ENCODE peak calls at places on chromosomes 5 and 9, in ten cellular contexts. A is sigmoid colon; H is heart right ventricle; M is tibial artery; T is psoas muscle; V is effector memory CD4-positive, alpha-beta T cell; R is AG04449; D is IMR-90; P is uterus; Y is RWPE2. X is an unnamed sample.

GRCh38 chr9:36759141-36759540 is 186.4 kb downstream of the MELK start:
- DNase-seq in A (no peak), H (no peak), M (no peak), T (no peak), V (no peak), R (no peak), D (no peak), P (no peak), Y (no peak), X (no peak)

GRCh38 chr5:134450374-134450773 is 38.7 kb upstream of the CDKN2AIPNL start:
- DNase-seq in A (peak; percentile 19), H (no peak), M (no peak), T (no peak), V (no peak), R (no peak), D (no peak), P (no peak), Y (peak; percentile 21), X (no peak)

GRCh38 chr9:130143279-130143893 is 28.8 kb upstream of the NCS1 start:
- DNase-seq in A (no peak), H (no peak), M (no peak), T (no peak), V (no peak), R (no peak), D (no peak), P (no peak), Y (no peak), X (no peak)

GRCh38 chr9:85610074-85610855 is 131.5 kb downstream of the AGTPBP1 start:
- DNase-seq in A (no peak), H (peak; percentile 57), M (no peak), T (no peak), V (peak; percentile 26), R (peak; percentile 44), D (peak; percentile 82), P (no peak), Y (no peak), X (peak; percentile 61)

GRCh38 chr5:9454012-9454481 is 91.8 kb downstream of the SEMA5A start:
- DNase-seq in A (no peak), H (no peak), M (no peak), T (no peak), V (no peak), R (no peak), D (no peak), P (no peak), Y (no peak), X (no peak)

GRCh38 chr5:34691326-34691725 is 35.2 kb downstream of the RAI14 start:
- DNase-seq in A (no peak), H (no peak), M (no peak), T (no peak), V (no peak), R (no peak), D (no peak), P (no peak), Y (no peak), X (peak; percentile 41)

GRCh38 chr5:65100846-65101678 is 332.3 kb downstream of the CWC27 start:
- DNase-seq in A (no peak), H (peak; percentile 59), M (peak; percentile 79), T (peak; percentile 37), V (no peak), R (no peak), D (peak; percentile 86), P (peak; percentile 35), Y (no peak), X (peak; percentile 64)

GRCh38 chr9:91198405-91198804 is 163.3 kb downstream of the AUH start:
- DNase-seq in A (no peak), H (no peak), M (no peak), T (no peak), V (no peak), R (no peak), D (no peak), P (no peak), Y (no peak), X (no peak)

GRCh38 chr9:91191443-91192378 is 170.0 kb downstream of the AUH start:
- DNase-seq in A (no peak), H (no peak), M (no peak), T (no peak), V (no peak), R (no peak), D (no peak), P (no peak), Y (no peak), X (no peak)

GRCh38 chr9:129823163-129823933 is 588 bp downstream of the TOR1A start:
- DNase-seq in A (no peak), H (no peak), M (no peak), T (no peak), V (no peak), R (no peak), D (peak; percentile 27), P (no peak), Y (no peak), X (no peak)

GRCh38 chr5:33231214-33231710 is 209.5 kb upstream of the TARS1 start:
- DNase-seq in A (no peak), H (no peak), M (no peak), T (no peak), V (no peak), R (no peak), D (peak; percentile 4), P (no peak), Y (no peak), X (no peak)

GRCh38 chr5:133114933-133115310 is 63.1 kb downstream of the HSPA4 start:
- DNase-seq in A (no peak), H (no peak), M (no peak), T (no peak), V (no peak), R (no peak), D (no peak), P (no peak), Y (no peak), X (no peak)

GRCh38 chr5:19975795-19976194 is 12.2 kb downstream of the CDH18 start:
- DNase-seq in A (no peak), H (no peak), M (no peak), T (no peak), V (no peak), R (no peak), D (no peak), P (no peak), Y (no peak), X (no peak)

DNA sequence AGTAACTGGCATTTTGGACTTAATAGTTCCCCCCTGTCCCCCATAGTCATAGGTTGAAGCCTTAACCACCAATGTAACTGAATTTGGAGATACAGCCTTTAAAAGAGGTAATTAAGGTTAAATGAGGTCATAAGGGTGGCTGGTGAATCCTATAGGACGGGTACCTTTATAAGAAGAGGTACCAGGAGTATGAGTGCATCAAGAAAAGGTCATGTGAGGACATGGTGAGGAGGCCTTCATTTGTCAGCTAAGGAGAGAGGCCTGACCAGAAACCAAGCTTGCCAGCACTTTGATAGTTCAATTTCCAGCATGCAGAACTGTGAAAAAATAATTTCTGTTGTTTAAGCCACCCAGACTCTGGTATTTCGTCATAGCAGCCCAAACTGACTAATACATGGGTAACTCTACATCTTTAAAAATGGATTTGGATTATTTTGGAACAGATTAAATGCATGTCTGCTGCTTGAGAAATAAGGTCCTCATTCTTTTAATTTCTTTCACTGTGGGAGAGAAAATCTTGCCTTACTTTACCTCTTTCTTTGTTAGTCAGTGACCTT is 9.7 kb downstream of the RASA1 start:
- DNase-seq in A (no peak), H (no peak), M (no peak), T (no peak), V (no peak), R (no peak), D (peak; percentile 30), P (no peak), Y (no peak), X (no peak)
- H3K4me3 ChIP-seq in A (no peak overlapping the region), H (no peak overlapping the region), M (no peak overlapping the region), T (no peak overlapping the region), V (no peak overlapping the region), R (no peak overlapping the region), D (no peak overlapping the region), P (no peak overlapping the region), Y (no peak overlapping the region), X (no peak overlapping the region)

GRCh38 chr5:37859805-37860204 is 20.0 kb upstream of the GDNF start:
- DNase-seq in A (no peak), H (no peak), M (no peak), T (no peak), V (no peak), R (no peak), D (no peak), P (no peak), Y (no peak), X (no peak)
- H3K4me3 ChIP-seq in A (no peak overlapping the region), H (no peak overlapping the region), M (no peak overlapping the region), T (no peak overlapping the region), V (no peak overlapping the region), R (no peak overlapping the region), D (no peak overlapping the region), P (no peak overlapping the region), Y (no peak overlapping the region), X (no peak overlapping the region)

GRCh38 chr9:2567922-2568321 is 53.7 kb upstream of the VLDLR start:
- DNase-seq in A (no peak), H (no peak), M (no peak), T (no peak), V (no peak), R (no peak), D (no peak), P (no peak), Y (no peak), X (no peak)
- H3K4me3 ChIP-seq in A (no peak overlapping the region), H (no peak overlapping the region), M (no peak overlapping the region), T (no peak overlapping the region), V (no peak overlapping the region), R (no peak overlapping the region), D (no peak overlapping the region), P (no peak overlapping the region), Y (no peak overlapping the region), X (no peak overlapping the region)

GRCh38 chr9:38486837-38487236 is 62.6 kb upstream of the IGFBPL1 start:
- DNase-seq in A (no peak), H (no peak), M (no peak), T (no peak), V (no peak), R (no peak), D (no peak), P (no peak), Y (no peak), X (no peak)

GRCh38 chr9:38484076-38484637 is 59.9 kb upstream of the IGFBPL1 start:
- DNase-seq in A (no peak), H (no peak), M (no peak), T (no peak), V (no peak), R (no peak), D (no peak), P (no peak), Y (no peak), X (no peak)

GRCh38 chr9:38482918-38483592 is 58.8 kb upstream of the IGFBPL1 start:
- DNase-seq in A (no peak), H (no peak), M (no peak), T (no peak), V (no peak), R (no peak), D (no peak), P (no peak), Y (no peak), X (no peak)

GRCh38 chr9:38488156-38488698 is 64.0 kb upstream of the IGFBPL1 start:
- DNase-seq in A (no peak), H (no peak), M (no peak), T (no peak), V (no peak), R (no peak), D (no peak), P (no peak), Y (no peak), X (no peak)

DNA sequence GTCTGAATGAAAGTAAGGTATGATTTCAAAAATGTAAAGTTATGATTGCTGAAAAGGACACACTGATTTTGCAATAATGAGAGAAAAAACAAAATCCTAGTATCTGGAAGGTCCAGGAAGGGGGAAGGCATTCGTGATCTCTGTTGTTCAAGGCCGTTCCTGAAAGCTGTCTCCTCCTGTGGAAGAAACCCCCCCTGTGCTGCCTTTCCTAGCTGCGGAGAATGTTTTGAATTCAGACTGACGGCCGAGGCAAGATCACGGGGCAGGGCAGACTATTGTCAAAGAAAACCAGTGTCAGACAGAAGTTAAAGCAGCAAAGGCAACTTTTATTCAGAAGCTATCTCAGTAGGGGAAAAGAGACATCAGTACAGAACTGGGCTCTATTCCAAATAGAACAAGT is 61.8 kb upstream of the IGFBPL1 start:
- DNase-seq in A (no peak), H (no peak), M (no peak), T (no peak), V (no peak), R (no peak), D (no peak), P (no peak), Y (no peak), X (no peak)
- H3K4me3 ChIP-seq in A (no peak overlapping the region), H (no peak overlapping the region), M (no peak overlapping the region), T (no peak overlapping the region), V (no peak overlapping the region), R (no peak overlapping the region), D (no peak overlapping the region), P (no peak overlapping the region), Y (no peak overlapping the region), X (no peak overlapping the region)